ENCODE peak calls at places on chromosome 19, in eight cellular contexts. U, Z, T, V, I, L, K and N are unnamed samples.

GRCh38 chr19:18473003-18473705 is 35.2 kb upstream of the ISYNA1 start:
- DNase-seq in U (no peak), Z (no peak), T (no peak), V (no peak), I (no peak), L (no peak), K (no peak), N (no peak)

GRCh38 chr19:7722231-7722651 is 9.7 kb downstream of the CLEC4G start:
- DNase-seq in U (no peak), Z (no peak), T (no peak), V (no peak), I (no peak), L (no peak), K (peak), N (no peak)

GRCh38 chr19:10915511-10916091 is 12.8 kb downstream of the YIPF2 start:
- DNase-seq in U (no peak), Z (no peak), T (no peak), V (peak), I (peak), L (no peak), K (no peak), N (no peak)

GRCh38 chr19:37876047-37876446 is 30.3 kb downstream of the WDR87 start:
- DNase-seq in U (no peak), Z (no peak), T (no peak), V (no peak), I (no peak), L (no peak), K (no peak), N (no peak)

GRCh38 chr19:6590458-6591319 is at the start of gene CD70:
- DNase-seq in U (peak), Z (no peak), T (peak), V (peak), I (no peak), L (peak), K (no peak), N (no peak)

GRCh38 chr19:47228937-47229673 is 1.9 kb downstream of the BBC3 start:
- DNase-seq in U (no peak), Z (no peak), T (peak), V (peak), I (no peak), L (no peak), K (no peak), N (no peak)

GRCh38 chr19:35715981-35716734 is 1.6 kb upstream of the KMT2B start:
- DNase-seq in U (no peak), Z (no peak), T (no peak), V (peak), I (no peak), L (no peak), K (no peak), N (peak)

GRCh38 chr19:8451885-8452284 is 7.1 kb downstream of the HNRNPM start:
- DNase-seq in U (no peak), Z (peak), T (no peak), V (peak), I (no peak), L (no peak), K (no peak), N (no peak)

GRCh38 chr19:14383898-14384669 is 2.8 kb downstream of the ADGRE5 start:
- DNase-seq in U (no peak), Z (peak), T (peak), V (peak), I (no peak), L (no peak), K (no peak), N (no peak)

GRCh38 chr19:30363073-30363472 is 9.1 kb upstream of the ZNF536 start:
- DNase-seq in U (no peak), Z (no peak), T (no peak), V (no peak), I (no peak), L (no peak), K (no peak), N (no peak)

GRCh38 chr19:43820098-43820860 is 6.8 kb upstream of the ZNF283 start:
- DNase-seq in U (no peak), Z (peak), T (no peak), V (no peak), I (no peak), L (no peak), K (no peak), N (no peak)

GRCh38 chr19:46704379-46705076 is 12.4 kb downstream of the PRKD2 start:
- DNase-seq in U (peak), Z (peak), T (peak), V (peak), I (no peak), L (peak), K (no peak), N (no peak)

GRCh38 chr19:5170329-5170745 is 170.3 kb downstream of the PTPRS start:
- DNase-seq in U (peak), Z (no peak), T (peak), V (peak), I (no peak), L (no peak), K (no peak), N (no peak)

GRCh38 chr19:10831980-10832658 is 3.9 kb downstream of the TMED1 start:
- DNase-seq in U (no peak), Z (no peak), T (no peak), V (no peak), I (no peak), L (no peak), K (no peak), N (no peak)

GRCh38 chr19:31698352-31698751 is 349.1 kb upstream of the TSHZ3 start:
- DNase-seq in U (no peak), Z (no peak), T (no peak), V (no peak), I (no peak), L (no peak), K (no peak), N (no peak)

GRCh38 chr19:17243854-17244617 is 1.7 kb downstream of the NR2F6 start:
- DNase-seq in U (no peak), Z (peak), T (no peak), V (no peak), I (no peak), L (no peak), K (no peak), N (no peak)

GRCh38 chr19:29680937-29681336 is 15.7 kb downstream of the PLEKHF1 start:
- DNase-seq in U (no peak), Z (peak), T (no peak), V (no peak), I (no peak), L (no peak), K (no peak), N (no peak)